ENCODE peak calls at places on chromosomes 3 and 15, in seven cellular contexts. S is tibial artery, M is lower lobe of right lung, J is PC-9, I is WTC11, T is stomach, W is GM13976. Z is an unnamed sample.

GRCh38 chr15:90165659-90166489 is 35.3 kb upstream of the SEMA4B start:
- DNase-seq in S (peak), M (peak), J (peak), I (peak), T (peak), W (peak), Z (no peak)

GRCh38 chr3:152960684-152961083 is 125.8 kb downstream of the P2RY1 start:
- DNase-seq in S (no peak), M (no peak), J (no peak), I (no peak), T (no peak), W (no peak), Z (no peak)

GRCh38 chr3:49151610-49152009 is 14.5 kb downstream of the CCDC71 start:
- DNase-seq in S (no peak), M (no peak), J (no peak), I (no peak), T (no peak), W (no peak), Z (no peak)

GRCh38 chr15:85329561-85330421 is 50.6 kb upstream of the AKAP13 start:
- DNase-seq in S (peak), M (no peak), J (no peak), I (no peak), T (no peak), W (peak), Z (peak)

GRCh38 chr15:62600376-62600775 is 435.3 kb upstream of the C2CD4B start:
- DNase-seq in S (no peak), M (no peak), J (no peak), I (no peak), T (no peak), W (no peak), Z (no peak)

GRCh38 chr3:53775018-53775417 is 71.2 kb downstream of the CHDH start:
- DNase-seq in S (no peak), M (no peak), J (no peak), I (no peak), T (no peak), W (no peak), Z (no peak)

GRCh38 chr3:149195221-149195620 is 26.4 kb downstream of the CP start:
- DNase-seq in S (no peak), M (no peak), J (no peak), I (no peak), T (no peak), W (no peak), Z (no peak)

GRCh38 chr15:63327648-63328421 is 50.4 kb downstream of the APH1B start:
- DNase-seq in S (peak), M (no peak), J (no peak), I (no peak), T (no peak), W (no peak), Z (no peak)

GRCh38 chr3:139284221-139284620 is 59.6 kb upstream of the MRPS22 start:
- DNase-seq in S (no peak), M (no peak), J (no peak), I (no peak), T (no peak), W (no peak), Z (no peak)

GRCh38 chr15:29123991-29124390 is 145.6 kb downstream of the NSMCE3 start:
- DNase-seq in S (no peak), M (peak), J (no peak), I (no peak), T (no peak), W (no peak), Z (no peak)

GRCh38 chr15:70765504-70766281 is 2.3 kb upstream of the UACA start:
- DNase-seq in S (no peak), M (no peak), J (no peak), I (no peak), T (no peak), W (no peak), Z (no peak)

GRCh38 chr3:189629803-189630455 is 1.3 kb upstream of the TP63 start:
- DNase-seq in S (no peak), M (peak), J (no peak), I (no peak), T (peak), W (no peak), Z (no peak)

GRCh38 chr3:5140230-5140621 is 18.1 kb downstream of the ARL8B start:
- DNase-seq in S (no peak), M (no peak), J (no peak), I (no peak), T (no peak), W (no peak), Z (no peak)

GRCh38 chr15:91049378-91050127 is 27.2 kb upstream of the VPS33B start:
- DNase-seq in S (peak), M (no peak), J (peak), I (peak), T (peak), W (peak), Z (no peak)

GRCh38 chr15:93035953-93036810 is 52.8 kb downstream of the RGMA start:
- DNase-seq in S (peak), M (peak), J (no peak), I (peak), T (peak), W (peak), Z (no peak)

GRCh38 chr15:58203537-58203936 is 65.4 kb downstream of the AQP9 start:
- DNase-seq in S (no peak), M (no peak), J (no peak), I (no peak), T (no peak), W (no peak), Z (no peak)

GRCh38 chr3:175193815-175194518 is 334.8 kb downstream of the NAALADL2 start:
- DNase-seq in S (no peak), M (no peak), J (no peak), I (no peak), T (no peak), W (peak), Z (no peak)

GRCh38 chr3:50656417-50657195 is 18.1 kb upstream of the DOCK3 start:
- DNase-seq in S (no peak), M (no peak), J (no peak), I (no peak), T (no peak), W (no peak), Z (no peak)

GRCh38 chr3:44160818-44161217 is 80.9 kb upstream of the TOPAZ1 start:
- DNase-seq in S (no peak), M (no peak), J (no peak), I (no peak), T (no peak), W (no peak), Z (no peak)

GRCh38 chr3:188266581-188267274 is 112.8 kb downstream of the LPP start:
- DNase-seq in S (peak), M (peak), J (no peak), I (no peak), T (peak), W (no peak), Z (no peak)

GRCh38 chr3:113249111-113249510 is 37.8 kb downstream of the BOC start:
- DNase-seq in S (no peak), M (no peak), J (no peak), I (no peak), T (no peak), W (no peak), Z (no peak)

GRCh38 chr15:95929232-95929846 is 401.2 kb upstream of the NR2F2 start:
- DNase-seq in S (no peak), M (no peak), J (no peak), I (no peak), T (no peak), W (peak), Z (no peak)

GRCh38 chr3:11062704-11063103 is 70.2 kb downstream of the SLC6A1 start:
- DNase-seq in S (no peak), M (no peak), J (no peak), I (no peak), T (no peak), W (no peak), Z (no peak)

GRCh38 chr3:11059090-11059798 is 66.7 kb downstream of the SLC6A1 start:
- DNase-seq in S (peak), M (no peak), J (peak), I (peak), T (no peak), W (peak), Z (no peak)

GRCh38 chr3:11059799-11060115 is 67.2 kb downstream of the SLC6A1 start:
- DNase-seq in S (no peak), M (no peak), J (no peak), I (no peak), T (no peak), W (no peak), Z (no peak)

GRCh38 chr3:11057655-11058054 is 65.1 kb downstream of the SLC6A1 start:
- DNase-seq in S (no peak), M (no peak), J (no peak), I (no peak), T (no peak), W (no peak), Z (no peak)

GRCh38 chr3:11060500-11061251 is 68.1 kb downstream of the SLC6A1 start:
- DNase-seq in S (peak), M (peak), J (peak), I (peak), T (peak), W (peak), Z (peak)
- TF ChIP-seq CTCF in S (peak), M (peak), J (peak), I (peak), T (peak), W (peak), Z (peak)

GRCh38 chr3:56547486-56547885 is 9.5 kb upstream of the CCDC66 start:
- DNase-seq in S (no peak), M (no peak), J (no peak), I (no peak), T (no peak), W (no peak), Z (no peak)
- TF ChIP-seq CTCF in S (no peak), M (no peak), J (peak), I (no peak), T (no peak), W (no peak), Z (no peak)

DNA sequence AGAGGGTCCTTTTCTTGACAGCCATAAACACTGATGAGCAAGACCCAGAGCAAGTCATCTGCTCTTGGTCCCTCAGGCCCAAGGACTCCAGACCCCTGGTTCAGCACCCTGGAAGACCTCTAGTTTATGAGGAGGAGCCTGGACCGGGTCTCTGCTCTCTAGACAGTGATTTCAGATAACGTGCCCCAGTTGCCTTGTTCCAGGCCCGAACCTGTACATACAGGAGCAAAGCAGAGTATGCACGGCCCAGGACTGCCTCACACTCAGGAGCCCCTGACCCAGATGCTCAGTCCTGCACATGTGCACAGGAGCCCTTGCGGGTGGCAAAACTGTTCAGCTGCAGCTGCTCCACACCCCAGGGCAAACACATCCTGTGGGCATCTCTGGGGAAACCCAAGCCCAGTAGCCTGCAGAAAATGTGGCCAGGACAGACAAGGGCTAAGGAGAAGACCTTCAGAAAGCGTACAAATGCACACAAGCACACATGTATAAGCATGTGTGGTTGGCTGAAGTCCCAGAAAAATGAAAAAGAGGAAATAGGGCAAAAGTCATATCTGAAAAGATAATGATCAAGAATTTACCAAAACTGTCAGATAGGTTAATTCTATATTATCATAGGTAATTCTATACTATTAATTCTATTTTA is 59.9 kb upstream of the CORO2B start:
- DNase-seq in S (no peak), M (no peak), J (no peak), I (no peak), T (no peak), W (no peak), Z (no peak)
- TF ChIP-seq CTCF in S (no peak), M (no peak), J (no peak), I (no peak), T (no peak), W (no peak), Z (no peak)

GRCh38 chr15:98647774-98648653 is at the start of gene IGF1R:
- DNase-seq in S (peak), M (peak), J (peak), I (peak), T (peak), W (peak), Z (peak)

GRCh38 chr15:98649996-98650870 is 1.9 kb downstream of the IGF1R start:
- DNase-seq in S (no peak), M (peak), J (peak), I (no peak), T (peak), W (no peak), Z (peak)

GRCh38 chr15:98648654-98649537 is 557 bp downstream of the IGF1R start:
- DNase-seq in S (no peak), M (peak), J (peak), I (peak), T (peak), W (peak), Z (peak)

GRCh38 chr15:98650871-98651481 is 2.6 kb downstream of the IGF1R start:
- DNase-seq in S (no peak), M (no peak), J (no peak), I (no peak), T (peak), W (no peak), Z (peak)

GRCh38 chr15:98649621-98649995 is 1.3 kb downstream of the IGF1R start:
- DNase-seq in S (no peak), M (peak), J (peak), I (no peak), T (peak), W (no peak), Z (no peak)
- TF ChIP-seq CTCF in S (peak), M (no peak), J (no peak), I (no peak), T (peak), W (no peak), Z (no peak)

GRCh38 chr3:157129782-157130137 is 30.2 kb downstream of the CCNL1 start:
- DNase-seq in S (no peak), M (no peak), J (peak), I (no peak), T (peak), W (no peak), Z (no peak)

GRCh38 chr3:157130138-157130880 is 29.6 kb downstream of the CCNL1 start:
- DNase-seq in S (peak), M (peak), J (peak), I (peak), T (peak), W (peak), Z (no peak)

GRCh38 chr3:157132341-157132740 is 27.6 kb downstream of the CCNL1 start:
- DNase-seq in S (no peak), M (no peak), J (no peak), I (no peak), T (no peak), W (no peak), Z (no peak)

GRCh38 chr3:157131861-157132260 is 28.1 kb downstream of the CCNL1 start:
- DNase-seq in S (no peak), M (no peak), J (no peak), I (no peak), T (no peak), W (no peak), Z (no peak)

GRCh38 chr3:157130881-157131251 is 29.1 kb downstream of the CCNL1 start:
- DNase-seq in S (no peak), M (peak), J (no peak), I (no peak), T (no peak), W (no peak), Z (no peak)
- TF ChIP-seq CTCF in S (no peak), M (no peak), J (no peak), I (no peak), T (no peak), W (no peak), Z (no peak)

GRCh38 chr15:88804257-88804656 is 1.0 kb downstream of the ACAN start:
- DNase-seq in S (no peak), M (no peak), J (no peak), I (no peak), T (no peak), W (no peak), Z (no peak)
- TF ChIP-seq CTCF in S (no peak), M (no peak), J (no peak), I (no peak), T (no peak), W (no peak), Z (no peak)

DNA sequence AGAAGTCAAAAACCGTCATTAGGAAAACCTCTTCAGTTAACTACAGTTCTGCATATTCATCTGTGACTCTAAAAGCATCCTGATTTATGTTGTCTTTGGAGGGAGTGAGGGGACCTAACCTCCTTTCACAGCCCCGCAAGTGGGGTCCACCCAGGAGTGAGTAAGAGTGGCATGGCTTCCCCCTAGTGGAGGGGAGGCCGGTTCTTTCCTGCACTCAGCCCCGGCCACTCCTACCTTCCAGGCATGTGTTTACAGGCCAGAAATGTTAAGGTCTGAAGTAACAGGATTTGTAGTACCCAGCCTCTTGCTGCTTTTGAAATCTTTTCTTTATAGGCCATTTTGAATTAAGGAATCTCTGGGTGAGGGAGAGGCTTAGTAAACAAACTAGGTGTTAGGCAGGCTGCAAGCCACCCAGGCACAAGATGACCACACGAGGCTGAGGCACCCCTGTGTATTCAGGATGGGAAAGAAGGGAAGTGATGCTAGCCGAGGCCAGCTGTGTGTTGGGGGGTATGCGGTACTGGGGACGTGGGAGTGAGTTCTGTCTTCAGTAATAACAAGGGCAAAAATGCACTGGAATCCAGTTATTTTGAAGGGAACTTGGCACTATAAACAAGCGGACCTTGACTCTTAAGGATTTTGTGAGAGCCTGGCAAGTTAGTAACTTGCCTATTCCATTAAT is 50.5 kb downstream of the CTDSPL start:
- DNase-seq in S (no peak), M (no peak), J (no peak), I (peak), T (no peak), W (no peak), Z (no peak)
- TF ChIP-seq CTCF in S (no peak), M (no peak), J (no peak), I (no peak), T (no peak), W (no peak), Z (no peak)

GRCh38 chr3:151837057-151837456 is 23.1 kb downstream of the AADAC start:
- DNase-seq in S (no peak), M (no peak), J (peak), I (no peak), T (no peak), W (no peak), Z (no peak)

GRCh38 chr3:151841801-151842200 is 27.9 kb downstream of the AADAC start:
- DNase-seq in S (no peak), M (no peak), J (no peak), I (no peak), T (no peak), W (no peak), Z (no peak)

GRCh38 chr3:151838574-151839312 is 24.8 kb downstream of the AADAC start:
- DNase-seq in S (peak), M (no peak), J (peak), I (peak), T (peak), W (peak), Z (no peak)

GRCh38 chr3:151835751-151836550 is 22.0 kb downstream of the AADAC start:
- DNase-seq in S (no peak), M (no peak), J (peak), I (no peak), T (no peak), W (no peak), Z (no peak)

DNA sequence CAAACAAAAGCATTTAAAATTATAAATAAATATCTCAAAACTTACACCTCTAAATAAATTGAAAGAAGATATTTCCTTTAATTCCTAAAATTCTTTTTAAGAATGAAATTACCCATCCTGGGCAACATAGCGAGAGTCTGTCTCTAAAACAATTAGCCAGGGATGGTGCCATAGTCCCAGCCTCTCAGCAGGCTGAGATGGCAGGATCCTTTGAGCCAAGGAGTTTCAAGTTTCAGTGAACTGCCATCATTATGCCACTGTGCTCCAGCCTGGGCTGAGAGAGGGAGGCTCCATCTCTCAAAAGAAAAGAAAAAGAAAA is 25.4 kb downstream of the AADAC start:
- DNase-seq in S (no peak), M (no peak), J (no peak), I (no peak), T (no peak), W (no peak), Z (no peak)
- TF ChIP-seq CTCF in S (no peak), M (peak), J (peak), I (no peak), T (no peak), W (no peak), Z (peak)

GRCh38 chr3:129347446-129347845 is 68.8 kb downstream of the HMCES start:
- DNase-seq in S (no peak), M (no peak), J (no peak), I (no peak), T (no peak), W (no peak), Z (no peak)
- TF ChIP-seq CTCF in S (no peak), M (no peak), J (no peak), I (no peak), T (no peak), W (no peak), Z (no peak)